ENCODE peak calls at places on chromosomes 12 and 14, in five cellular contexts. R, N, P, M and F are unnamed samples.

GRCh38 chr12:124804011-124804621 is 59.5 kb downstream of the SCARB1 start:
- DNase-seq in M (peak; percentile 16), N (peak; percentile 16), R (peak; percentile 80), P (peak; percentile 58), F (no peak)

GRCh38 chr14:77097006-77097688 is 911 bp upstream of the CIPC start:
- DNase-seq in N (no peak), M (peak; percentile 57), R (no peak), P (no peak), F (no peak)

GRCh38 chr12:51661836-51662235 is 70.8 kb downstream of the SCN8A start:
- DNase-seq in N (no peak), P (no peak), R (no peak), M (no peak), F (peak; percentile 24)

GRCh38 chr14:59015482-59015881 is 173.0 kb upstream of the DAAM1 start:
- DNase-seq in R (no peak), M (no peak), N (no peak), P (no peak), F (no peak)

GRCh38 chr14:60649815-60650381 is 621 bp upstream of the SIX1 start:
- DNase-seq in M (peak; percentile 28), P (no peak), R (peak; percentile 37), N (no peak), F (peak; percentile 34)

GRCh38 chr14:32703246-32703645 is 235.4 kb upstream of the NPAS3 start:
- DNase-seq in N (no peak), P (no peak), M (peak; percentile 45), R (no peak), F (no peak)

GRCh38 chr14:32826404-32827082 is 112.1 kb upstream of the NPAS3 start:
- DNase-seq in R (no peak), P (no peak), M (peak; percentile 60), N (no peak), F (no peak)

GRCh38 chr14:51182166-51182565 is 57.9 kb upstream of the TMX1 start:
- DNase-seq in R (peak; percentile 4), N (no peak), P (no peak), M (peak; percentile 92), F (no peak)

GRCh38 chr14:76516884-76517283 is 140.9 kb downstream of the ESRRB start:
- DNase-seq in M (no peak), N (no peak), R (no peak), P (no peak), F (no peak)

GRCh38 chr12:128783129-128783574 is 40.6 kb downstream of the SLC15A4 start:
- DNase-seq in R (no peak), M (peak; percentile 62), N (no peak), P (no peak), F (no peak)

GRCh38 chr14:21199611-21200570 is 44.0 kb upstream of the OR5AU1 start:
- DNase-seq in R (no peak), P (no peak), M (peak; percentile 49), N (no peak), F (no peak)

GRCh38 chr12:51871126-51871525 is 16.8 kb upstream of the ANKRD33 start:
- DNase-seq in M (no peak), R (no peak), N (no peak), P (no peak), F (no peak)

GRCh38 chr12:121796855-121797751 is 3.6 kb upstream of the RHOF start:
- DNase-seq in R (peak; percentile 96), P (peak; percentile 91), N (no peak), M (peak; percentile 90), F (peak; percentile 80)

GRCh38 chr12:1533602-1534304 is 60.6 kb downstream of the FBXL14 start:
- DNase-seq in N (no peak), M (peak; percentile 41), P (no peak), R (no peak), F (peak; percentile 49)

GRCh38 chr12:103505371-103506236 is 9.8 kb upstream of the C12orf42 start:
- DNase-seq in M (no peak), N (no peak), P (no peak), R (no peak), F (no peak)

GRCh38 chr12:16165506-16165905 is 112.0 kb downstream of the SLC15A5 start:
- DNase-seq in R (peak; percentile 58), N (peak; percentile 12), M (peak; percentile 76), P (no peak), F (peak; percentile 30)

GRCh38 chr12:121131941-121132341 is 735 bp upstream of the P2RX7 start:
- DNase-seq in P (no peak), N (no peak), R (no peak), M (no peak), F (no peak)

GRCh38 chr14:86038401-86038985 is 508.5 kb downstream of the FLRT2 start:
- DNase-seq in P (no peak), R (peak; percentile 41), M (peak; percentile 58), N (peak; percentile 16), F (peak; percentile 71)

DNA sequence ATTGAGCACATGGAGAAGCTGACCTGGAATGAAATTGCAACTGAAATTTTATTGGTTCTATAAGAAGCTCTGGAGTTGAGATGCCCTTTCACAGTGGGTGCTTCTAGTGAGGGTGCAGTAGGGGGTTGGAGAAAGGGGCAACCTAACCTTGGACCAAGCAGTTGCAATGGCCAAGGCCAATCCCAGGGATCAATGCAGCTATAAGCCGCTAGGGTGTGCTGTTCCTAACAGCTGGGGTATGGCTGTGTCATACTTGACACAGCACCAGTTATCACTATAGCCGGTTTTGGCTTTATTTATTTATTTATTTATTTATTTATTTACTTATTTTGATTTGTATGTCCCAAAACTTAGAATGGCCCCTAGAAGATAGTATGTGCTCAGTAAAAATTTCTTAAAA is 505.9 kb downstream of the FLRT2 start:
- DNase-seq in P (no peak), M (peak; percentile 26), N (no peak), R (peak; percentile 31), F (peak; percentile 32)
- TF ChIP-seq CTCF in P (no peak), M (peak; percentile 31), N (peak; percentile 49), R (no peak), F (peak; percentile 68)

DNA sequence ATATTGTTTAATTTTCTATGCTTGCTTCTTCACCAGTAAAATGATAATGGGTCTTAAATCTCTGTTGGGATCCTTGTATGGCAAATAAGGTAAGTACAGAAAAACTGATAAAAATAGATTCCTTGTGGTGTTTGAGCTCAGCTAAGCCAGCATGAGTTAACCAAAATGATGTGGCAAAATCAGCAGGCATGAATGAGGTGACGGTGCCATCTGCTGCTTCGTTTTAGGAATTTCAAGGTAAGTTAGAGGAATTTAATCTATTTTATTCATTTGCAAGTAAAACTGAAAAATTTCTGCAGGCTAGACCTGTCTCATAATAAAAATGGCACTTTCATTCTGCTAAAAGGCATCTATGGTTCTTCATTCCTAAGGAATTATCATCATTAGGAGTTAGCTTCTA is 10.0 kb upstream of the CLEC7A start:
- DNase-seq in M (peak; percentile 75), N (peak; percentile 62), R (peak; percentile 79), P (no peak), F (peak; percentile 25)
- TF ChIP-seq CTCF in M (peak; percentile 40), N (peak; percentile 29), R (peak; percentile 87), P (peak; percentile 48), F (peak; percentile 16)

DNA sequence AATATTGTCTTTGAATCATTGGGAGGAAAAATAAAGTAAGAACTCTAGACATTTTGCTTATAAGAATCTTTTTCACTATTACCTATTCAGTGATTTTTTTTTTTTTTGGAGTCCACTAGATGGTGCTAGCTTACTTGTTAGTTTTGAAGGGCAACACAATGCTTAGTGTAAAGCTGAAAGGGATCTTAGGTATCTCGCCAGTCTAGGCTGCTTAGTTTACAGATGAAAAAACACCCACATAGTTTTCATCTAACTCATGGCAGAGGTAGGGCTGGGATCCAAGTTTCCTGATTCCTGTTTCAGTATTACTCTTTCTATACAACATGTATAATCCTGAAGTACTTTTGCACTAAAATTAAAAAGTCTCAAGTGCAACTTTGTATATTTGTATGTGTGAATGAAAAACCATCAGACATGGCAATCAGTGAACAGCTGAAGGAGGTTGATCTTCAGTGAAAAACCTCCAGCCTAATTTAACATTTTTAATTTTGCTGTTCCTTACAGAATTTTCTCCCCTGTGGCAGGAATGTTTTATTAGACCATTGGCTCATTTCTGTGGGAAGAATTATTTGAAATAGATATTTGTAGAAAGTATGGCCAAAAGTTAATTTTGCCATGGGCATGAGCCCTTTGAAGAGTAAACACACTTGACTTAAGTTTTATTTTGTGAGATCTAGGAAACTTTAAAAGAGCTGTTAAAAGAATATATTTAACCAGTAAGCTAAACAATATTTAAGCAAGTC is 40.7 kb downstream of the LRRIQ1 start:
- DNase-seq in P (no peak), M (peak; percentile 88), R (peak; percentile 82), N (peak; percentile 52), F (no peak)
- TF ChIP-seq CTCF in P (no peak), M (peak; percentile 41), R (peak; percentile 70), N (peak; percentile 36), F (peak; percentile 33)

GRCh38 chr12:47797432-47797831 is 22.3 kb downstream of the HDAC7 start:
- DNase-seq in M (no peak), R (peak; percentile 55), P (no peak), N (no peak), F (no peak)
- TF ChIP-seq CTCF in M (no peak), R (peak; percentile 43), P (peak; percentile 12), N (peak; percentile 41), F (no peak)

GRCh38 chr12:11723993-11724392 is 74.5 kb downstream of the ETV6 start:
- DNase-seq in R (no peak), P (no peak), M (no peak), N (no peak), F (no peak)

GRCh38 chr12:11724888-11725310 is 75.4 kb downstream of the ETV6 start:
- DNase-seq in N (peak; percentile 54), R (no peak), P (no peak), M (peak; percentile 33), F (no peak)

GRCh38 chr12:11719678-11720099 is 70.2 kb downstream of the ETV6 start:
- DNase-seq in M (peak; percentile 93), R (no peak), P (peak; percentile 87), N (peak; percentile 61), F (no peak)

GRCh38 chr12:11722578-11723138 is 73.2 kb downstream of the ETV6 start:
- DNase-seq in M (no peak), N (no peak), P (no peak), R (no peak), F (no peak)

GRCh38 chr12:11722071-11722470 is 72.6 kb downstream of the ETV6 start:
- DNase-seq in N (no peak), P (no peak), R (no peak), M (no peak), F (no peak)
- TF ChIP-seq CTCF in N (no peak), P (no peak), R (no peak), M (no peak), F (no peak)